ENCODE peak calls at places on chromosomes 3 and 15, in eight cellular contexts. Z is GDM1, S is stomach, P is hepatocyte, R is spleen, H is astrocyte of the hippocampus, Y is activated T-cell treated with anti-CD3 and anti-CD28 coated beads for 4 hours, L is SK-N-DZ. F is an unnamed sample.

GRCh38 chr3:196339493-196340254 is 1.5 kb upstream of the TM4SF19 start:
- DNase-seq in Z (peak), S (no peak), P (no peak), R (no peak), H (peak), Y (no peak), L (no peak), F (peak)

GRCh38 chr3:42539871-42540714 is 37.6 kb downstream of the VIPR1 start:
- DNase-seq in Z (no peak), S (peak), P (peak), R (no peak), H (peak), Y (peak), L (peak), F (peak)

GRCh38 chr3:54188176-54188791 is 65.9 kb downstream of the CACNA2D3 start:
- DNase-seq in Z (peak), S (peak), P (peak), R (no peak), H (peak), Y (peak), L (peak), F (no peak)

GRCh38 chr3:187765342-187765741 is 20.1 kb upstream of the BCL6 start:
- DNase-seq in Z (no peak), S (no peak), P (no peak), R (no peak), H (no peak), Y (no peak), L (no peak), F (no peak)

GRCh38 chr3:55485208-55485791 is 1.8 kb downstream of the WNT5A start:
- DNase-seq in Z (no peak), S (peak), P (peak), R (peak), H (peak), Y (no peak), L (peak), F (no peak)

GRCh38 chr15:30953731-30954378 is 37.6 kb downstream of the MTMR10 start:
- DNase-seq in Z (peak), S (no peak), P (peak), R (peak), H (peak), Y (no peak), L (no peak), F (no peak)

GRCh38 chr3:43246956-43247355 is 39.4 kb upstream of the SNRK start:
- DNase-seq in Z (no peak), S (no peak), P (no peak), R (no peak), H (no peak), Y (no peak), L (no peak), F (no peak)

GRCh38 chr3:51711352-51712019 is 4.6 kb downstream of the GRM2 start:
- DNase-seq in Z (no peak), S (peak), P (no peak), R (no peak), H (no peak), Y (no peak), L (no peak), F (no peak)